ENCODE peak calls at places on chromosomes 13 and 19, in ten cellular contexts. Y, B, A, V, Q, P, X, T, M and E are unnamed samples.

GRCh38 chr19:53865918-53866696 is 1.6 kb upstream of the MYADM start:
- DNase-seq in V (no peak), A (peak), Y (peak), B (no peak), Q (no peak), T (peak), P (peak), M (peak), X (no peak), E (no peak)

GRCh38 chr19:58439576-58440554 is at the start of gene ZNF132:
- DNase-seq in Q (peak), B (peak), M (peak), X (peak), Y (peak), P (peak), A (peak), V (peak), T (peak), E (peak)

GRCh38 chr19:14333101-14333871 is 48.0 kb upstream of the ADGRE5 start:
- DNase-seq in T (peak), V (no peak), Y (peak), P (peak), A (no peak), B (peak), Q (no peak), X (no peak), M (peak), E (no peak)

GRCh38 chr19:55304279-55304978 is 20.6 kb downstream of the BRSK1 start:
- DNase-seq in V (no peak), B (no peak), T (peak), Y (peak), M (peak), Q (no peak), P (peak), A (no peak), X (no peak), E (no peak)

GRCh38 chr13:99542788-99543406 is 41.6 kb downstream of the TM9SF2 start:
- DNase-seq in X (peak), Y (no peak), T (no peak), Q (no peak), M (peak), A (no peak), B (no peak), P (no peak), V (no peak), E (no peak)

GRCh38 chr13:47418206-47418920 is 521.5 kb upstream of the HTR2A start:
- DNase-seq in B (no peak), Q (no peak), Y (no peak), V (no peak), M (no peak), P (no peak), X (no peak), T (no peak), A (no peak), E (no peak)

GRCh38 chr19:55406869-55407624 is 541 bp downstream of the UBE2S start:
- DNase-seq in B (no peak), V (no peak), X (no peak), P (no peak), Q (no peak), T (no peak), Y (peak), M (peak), A (peak), E (no peak)

GRCh38 chr13:107113387-107113786 is 545.5 kb upstream of the ARGLU1 start:
- DNase-seq in A (no peak), M (no peak), T (no peak), B (no peak), P (no peak), Y (no peak), Q (no peak), V (no peak), X (no peak), E (no peak)

GRCh38 chr13:21322988-21323387 is 136.1 kb downstream of the ZDHHC20 start:
- DNase-seq in M (no peak), V (no peak), Q (no peak), X (no peak), P (no peak), Y (no peak), T (no peak), A (no peak), B (no peak), E (no peak)

GRCh38 chr19:18415177-18415867 is 3.9 kb upstream of the SSBP4 start:
- DNase-seq in P (no peak), B (no peak), Q (no peak), T (no peak), V (no peak), X (no peak), Y (no peak), M (no peak), A (peak), E (no peak)

GRCh38 chr19:801030-801860 is 4.0 kb downstream of the PTBP1 start:
- DNase-seq in V (no peak), B (no peak), X (no peak), A (peak), P (no peak), Y (no peak), T (peak), Q (no peak), M (no peak), E (no peak)

GRCh38 chr19:29967623-29968022 is 25.6 kb downstream of the URI1 start:
- DNase-seq in T (no peak), X (no peak), B (no peak), A (no peak), Y (no peak), Q (no peak), V (no peak), M (no peak), P (no peak), E (no peak)

GRCh38 chr13:33776510-33776909 is 41.4 kb upstream of the RFC3 start:
- DNase-seq in B (no peak), X (no peak), Y (no peak), A (no peak), P (no peak), M (no peak), T (no peak), Q (no peak), V (no peak), E (no peak)

GRCh38 chr13:43136940-43137574 is 113.7 kb downstream of the DNAJC15 start:
- DNase-seq in V (no peak), A (no peak), M (no peak), B (no peak), T (peak), X (no peak), Q (no peak), P (no peak), Y (no peak), E (no peak)

GRCh38 chr19:27740396-27740795 is 1472.6 kb downstream of the UQCRFS1 start:
- DNase-seq in A (no peak), B (no peak), V (no peak), P (no peak), X (no peak), M (no peak), T (no peak), Q (no peak), Y (no peak), E (no peak)

GRCh38 chr13:99686157-99686572 is 184.9 kb downstream of the TM9SF2 start:
- DNase-seq in X (no peak), Q (no peak), M (no peak), A (no peak), V (no peak), P (peak), B (peak), T (peak), Y (peak), E (no peak)

GRCh38 chr19:39212377-39212742 is 8.3 kb upstream of the SYCN start:
- DNase-seq in A (no peak), V (no peak), T (no peak), M (peak), Y (peak), Q (peak), P (peak), X (peak), B (no peak), E (no peak)

GRCh38 chr13:76937416-76937815 is 10.9 kb upstream of the ACOD1 start:
- DNase-seq in P (no peak), M (no peak), B (peak), T (no peak), X (no peak), A (no peak), V (no peak), Y (no peak), Q (no peak), E (peak)

GRCh38 chr13:113902956-113903355 is 39.1 kb upstream of the GAS6 start:
- DNase-seq in A (peak), X (no peak), Y (no peak), B (no peak), V (no peak), M (no peak), Q (no peak), P (no peak), T (peak), E (no peak)

GRCh38 chr13:84684804-84685203 is 802.5 kb upstream of the SLITRK1 start:
- DNase-seq in Q (no peak), Y (no peak), P (no peak), A (no peak), V (no peak), B (no peak), X (no peak), T (no peak), M (no peak), E (no peak)

GRCh38 chr13:26549713-26550112 is 7.8 kb upstream of the WASF3 start:
- DNase-seq in X (no peak), P (no peak), T (no peak), Y (no peak), B (no peak), Q (no peak), M (no peak), A (no peak), V (no peak), E (no peak)

GRCh38 chr13:78160793-78161192 is 242.2 kb upstream of the EDNRB start:
- DNase-seq in T (no peak), Y (no peak), Q (no peak), X (no peak), M (no peak), A (no peak), V (no peak), P (no peak), B (peak), E (peak)

GRCh38 chr13:81394605-81395004 is 1053.7 kb upstream of the SPRY2 start:
- DNase-seq in Y (no peak), A (no peak), B (no peak), P (no peak), Q (no peak), T (no peak), X (no peak), V (no peak), M (no peak), E (no peak)

GRCh38 chr19:5613466-5613865 is 9.1 kb downstream of the SAFB2 start:
- DNase-seq in X (no peak), M (no peak), B (no peak), V (no peak), T (no peak), A (peak), Q (no peak), Y (no peak), P (no peak), E (no peak)

GRCh38 chr13:20344836-20345490 is 112.8 kb upstream of the GJB6 start:
- DNase-seq in B (no peak), X (no peak), P (no peak), A (no peak), M (no peak), T (no peak), Y (no peak), Q (no peak), V (no peak), E (no peak)

GRCh38 chr19:5515737-5516136 is 52.0 kb downstream of the TINCR start:
- DNase-seq in Y (no peak), A (no peak), X (no peak), Q (no peak), B (no peak), M (no peak), V (no peak), T (no peak), P (no peak), E (no peak)

GRCh38 chr19:10269333-10270179 is 1.4 kb upstream of the ICAM1 start:
- DNase-seq in Q (peak), V (no peak), A (peak), X (peak), M (peak), P (peak), T (peak), Y (peak), B (no peak), E (no peak)

GRCh38 chr13:78875792-78876580 is 217.0 kb upstream of the OBI1 start:
- DNase-seq in V (no peak), M (no peak), P (peak), X (no peak), T (no peak), A (no peak), B (no peak), Q (no peak), Y (no peak), E (no peak)

GRCh38 chr19:18842166-18842565 is 10.4 kb downstream of the UPF1 start:
- DNase-seq in Y (no peak), M (no peak), X (no peak), P (no peak), A (no peak), Q (no peak), T (no peak), B (no peak), V (no peak), E (no peak)

GRCh38 chr19:10766681-10767201 is 48.9 kb downstream of the DNM2 start:
- DNase-seq in P (no peak), V (no peak), T (no peak), B (no peak), A (no peak), X (no peak), Q (no peak), Y (no peak), M (no peak), E (no peak)

GRCh38 chr19:15782211-15782610 is 5.2 kb upstream of the OR10H5 start:
- DNase-seq in A (no peak), X (no peak), B (no peak), P (no peak), Y (no peak), Q (no peak), V (no peak), M (no peak), T (no peak), E (no peak)

GRCh38 chr19:39924952-39925351 is 9.5 kb downstream of the FCGBP start:
- DNase-seq in A (peak), Q (no peak), Y (no peak), T (no peak), P (no peak), B (no peak), X (no peak), V (no peak), M (no peak), E (no peak)

GRCh38 chr13:108944760-108945159 is 315.3 kb downstream of the MYO16 start:
- DNase-seq in T (no peak), M (no peak), B (peak), X (no peak), Y (no peak), A (no peak), V (no peak), Q (no peak), P (no peak), E (peak)

GRCh38 chr19:14796021-14796420 is 17.7 kb upstream of the ADGRE2 start:
- DNase-seq in Q (no peak), P (no peak), T (no peak), X (no peak), A (no peak), Y (no peak), B (no peak), V (no peak), M (no peak), E (no peak)

GRCh38 chr19:46650445-46650844 is 10.5 kb downstream of the DACT3 start:
- DNase-seq in T (no peak), X (no peak), B (no peak), Q (no peak), A (no peak), Y (no peak), V (no peak), M (no peak), P (no peak), E (no peak)

GRCh38 chr13:111228262-111229144 is 91.9 kb upstream of the TEX29 start:
- DNase-seq in M (no peak), A (peak), Q (no peak), P (peak), T (peak), V (no peak), Y (no peak), X (no peak), B (no peak), E (no peak)

GRCh38 chr19:40502647-40503046 is 35.8 kb downstream of the SPTBN4 start:
- DNase-seq in B (no peak), T (peak), P (peak), A (no peak), Y (peak), V (no peak), X (no peak), M (no peak), Q (no peak), E (no peak)

GRCh38 chr19:13843104-13843921 is 33.6 kb upstream of the NANOS3 start:
- DNase-seq in P (peak), Q (no peak), X (no peak), M (no peak), Y (peak), T (peak), B (no peak), V (peak), A (peak), E (no peak)

GRCh38 chr19:10874019-10874418 is 2.7 kb downstream of the CARM1 start:
- DNase-seq in A (no peak), V (no peak), B (no peak), Q (no peak), P (no peak), Y (no peak), T (no peak), X (no peak), M (no peak), E (no peak)